ENCODE peak calls at places on chromosomes 11 and 22, in seven cellular contexts. K is GM06990, L is HL-60, X is NAMALWA, C is HuH-7, I is chondrocyte, B is H54. Y is an unnamed sample.

GRCh38 chr11:61760946-61761345 is 8.5 kb downstream of the MYRF start:
- DNase-seq in C (no peak), I (no peak), X (no peak), B (no peak), L (no peak), K (no peak), Y (no peak)

GRCh38 chr22:45318168-45318557 is 8.4 kb downstream of the FAM118A start:
- DNase-seq in X (peak; percentile 79), K (peak; percentile 70), B (peak; percentile 41), C (no peak), L (peak; percentile 76), I (no peak), Y (peak; percentile 61)

GRCh38 chr11:71286701-71287643 is 34.6 kb upstream of the SHANK2 start:
- DNase-seq in I (peak; percentile 72), B (no peak), X (no peak), L (no peak), K (no peak), C (no peak), Y (no peak)

GRCh38 chr11:96309001-96309642 is 33.9 kb downstream of the MAML2 start:
- DNase-seq in I (no peak), X (no peak), C (no peak), B (no peak), L (no peak), K (no peak), Y (no peak)

GRCh38 chr22:29044657-29045176 is 16.9 kb downstream of the C22orf31 start:
- DNase-seq in C (no peak), X (no peak), K (no peak), L (no peak), B (peak; percentile 55), I (no peak), Y (no peak)

GRCh38 chr11:72160319-72160718 is 24.8 kb downstream of the FOLR3 start:
- DNase-seq in K (no peak), B (no peak), I (no peak), X (no peak), C (no peak), L (no peak), Y (no peak)

GRCh38 chr22:30251661-30252226 is 5.2 kb upstream of the LIF start:
- DNase-seq in K (no peak), X (no peak), C (no peak), L (no peak), B (no peak), I (no peak), Y (no peak)

GRCh38 chr11:64694821-64695365 is 28.1 kb downstream of the NRXN2 start:
- DNase-seq in L (no peak), X (peak; percentile 78), B (no peak), K (no peak), C (no peak), I (no peak), Y (no peak)

GRCh38 chr22:30277547-30278344 is 11.1 kb upstream of the OSM start:
- DNase-seq in I (no peak), C (no peak), K (no peak), X (no peak), B (no peak), L (peak; percentile 40), Y (no peak)

GRCh38 chr22:23161574-23161973 is 16.3 kb downstream of the RAB36 start:
- DNase-seq in K (no peak), L (no peak), B (no peak), C (no peak), I (no peak), X (no peak), Y (no peak)

GRCh38 chr11:62144641-62145255 is 20.9 kb downstream of the INCENP start:
- DNase-seq in X (no peak), K (no peak), L (no peak), I (peak; percentile 81), B (no peak), C (no peak), Y (no peak)

GRCh38 chr11:65221026-65221425 is 39.3 kb downstream of the CAPN1 start:
- DNase-seq in X (no peak), I (peak; percentile 83), C (no peak), B (no peak), K (no peak), L (no peak), Y (no peak)

GRCh38 chr11:86247608-86248007 is 3.1 kb downstream of the EED start:
- DNase-seq in L (no peak), C (no peak), B (no peak), K (no peak), I (no peak), X (peak; percentile 6), Y (no peak)

GRCh38 chr11:129888451-129888850 is 6.9 kb downstream of the NFRKB start:
- DNase-seq in L (peak; percentile 67), I (no peak), B (no peak), X (no peak), C (no peak), K (no peak), Y (no peak)

GRCh38 chr22:37425369-37425768 is 1.9 kb downstream of the ELFN2 start:
- DNase-seq in K (no peak), B (no peak), L (no peak), I (no peak), X (no peak), C (no peak), Y (no peak)